ENCODE peak calls at places on chromosomes 7 and 10, in four cellular contexts. Q is HEK293T, L is K562, C is HepG2. W is an unnamed sample.

GRCh38 chr10:75405201-75406143 is 3.9 kb upstream of the ZNF503 start:
- DNase-seq in L (no peak), C (peak), Q (no peak), W (no peak)

GRCh38 chr7:107505997-107506682 is 36.3 kb downstream of the GPR22 start:
- DNase-seq in Q (no peak), C (peak), L (no peak), W (no peak)

GRCh38 chr7:40804477-40805215 is 669.8 kb downstream of the SUGCT start:
- DNase-seq in L (no peak), C (no peak), Q (no peak), W (no peak)

GRCh38 chr10:944034-944831 is 12.7 kb upstream of the LARP4B start:
- DNase-seq in L (no peak), Q (no peak), C (no peak), W (no peak)

GRCh38 chr10:12321641-12322040 is 27.7 kb upstream of the CAMK1D start:
- DNase-seq in Q (no peak), C (no peak), L (no peak), W (no peak)

GRCh38 chr7:94003446-94004023 is 620 bp downstream of the BET1 start:
- DNase-seq in L (peak), C (peak), Q (peak), W (no peak)

GRCh38 chr10:114103286-114103685 is 59.6 kb downstream of the ADRB1 start:
- DNase-seq in L (peak), Q (peak), C (peak), W (peak)

GRCh38 chr10:25226775-25227682 is 52.2 kb downstream of the GPR158 start:
- DNase-seq in C (peak), Q (peak), L (peak), W (peak)

GRCh38 chr7:140506788-140507464 is 27.6 kb upstream of the MKRN1 start:
- DNase-seq in C (no peak), Q (peak), L (no peak), W (no peak)

GRCh38 chr7:93307131-93307660 is 75.0 kb downstream of the VPS50 start:
- DNase-seq in C (peak), L (no peak), Q (no peak), W (no peak)

GRCh38 chr10:112374724-112375541 is 1.0 kb downstream of the ACSL5 start:
- DNase-seq in C (peak), L (no peak), Q (no peak), W (no peak)

GRCh38 chr7:147022056-147022455 is 905.5 kb downstream of the CNTNAP2 start:
- DNase-seq in L (no peak), C (no peak), Q (no peak), W (no peak)

GRCh38 chr7:96427143-96427542 is 105.2 kb upstream of the SLC25A13 start:
- DNase-seq in C (no peak), L (no peak), Q (no peak), W (no peak)

GRCh38 chr7:27840760-27841364 is 100.9 kb downstream of the TAX1BP1 start:
- DNase-seq in Q (no peak), L (no peak), C (no peak), W (no peak)

GRCh38 chr7:45239486-45239885 is 81.9 kb downstream of the RAMP3 start:
- DNase-seq in L (no peak), C (no peak), Q (no peak), W (no peak)

GRCh38 chr10:605632-606325 is 83.7 kb downstream of the DIP2C start:
- DNase-seq in Q (no peak), L (no peak), C (no peak), W (no peak)

GRCh38 chr10:43739171-43739570 is 90.5 kb upstream of the ZNF32 start:
- DNase-seq in Q (no peak), C (no peak), L (no peak), W (no peak)

GRCh38 chr7:19557726-19558470 is 150.9 kb downstream of the POLR1F start:
- DNase-seq in Q (no peak), C (no peak), L (no peak), W (no peak)

GRCh38 chr10:36765777-36766176 is 359.6 kb upstream of the ANKRD30A start:
- DNase-seq in C (no peak), Q (no peak), L (no peak), W (no peak)

GRCh38 chr10:24503627-24504320 is 219.9 kb downstream of the ARHGAP21 start:
- DNase-seq in L (peak), C (peak), Q (peak), W (peak)

GRCh38 chr7:64946772-64947171 is 43.7 kb downstream of the ZNF273 start:
- DNase-seq in L (no peak), C (peak), Q (peak), W (no peak)

GRCh38 chr10:29140991-29141390 is 147.9 kb upstream of the LYZL1 start:
- DNase-seq in L (no peak), Q (no peak), C (no peak), W (no peak)
- TF ChIP-seq TARDBP in L (no peak), Q (no peak), C (no peak), W (no peak)

GRCh38 chr7:20991544-20991943 is 204.9 kb upstream of the SP8 start:
- DNase-seq in C (no peak), L (no peak), Q (no peak), W (no peak)
- TF ChIP-seq TARDBP in C (no peak), L (no peak), Q (no peak), W (no peak)

DNA sequence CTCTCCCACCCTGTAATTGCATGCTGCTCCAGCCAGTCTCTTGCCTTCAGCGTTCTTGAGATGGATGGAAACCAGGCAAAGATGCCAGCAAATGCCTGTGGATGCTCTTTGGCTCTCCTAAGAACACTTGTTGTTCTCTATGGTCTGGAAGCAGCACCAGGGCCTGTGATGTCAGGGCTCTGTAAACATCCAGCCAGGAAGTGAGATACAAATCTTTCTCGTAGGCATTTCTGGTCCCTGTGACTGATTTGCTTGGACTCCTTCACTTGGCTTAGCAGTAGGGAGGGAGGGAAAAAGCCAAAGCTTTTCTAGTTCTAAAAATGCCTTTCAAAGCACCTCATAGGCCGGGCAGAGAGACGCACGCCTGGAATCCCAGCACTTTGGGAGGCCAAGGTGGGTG is 201.3 kb downstream of the REEP3 start:
- DNase-seq in Q (no peak), L (no peak), C (no peak), W (no peak)
- TF ChIP-seq TARDBP in Q (no peak), L (no peak), C (no peak), W (no peak)

GRCh38 chr7:143391462-143392404 is 10.6 kb downstream of the ZYX start:
- DNase-seq in Q (no peak), L (no peak), C (no peak), W (no peak)
- TF ChIP-seq TARDBP in Q (no peak), L (no peak), C (no peak), W (no peak)

GRCh38 chr7:18393465-18394118 is 102.0 kb upstream of the HDAC9 start:
- DNase-seq in Q (no peak), C (no peak), L (no peak), W (no peak)
- TF ChIP-seq TARDBP in Q (no peak), C (no peak), L (no peak), W (no peak)

GRCh38 chr10:123203393-123204126 is 49.4 kb downstream of the BUB3 start:
- DNase-seq in Q (no peak), C (peak), L (no peak), W (no peak)
- TF ChIP-seq TARDBP in Q (no peak), C (peak), L (no peak), W (no peak)

GRCh38 chr7:90968871-90969270 is 295.4 kb upstream of the FZD1 start:
- DNase-seq in Q (no peak), L (no peak), C (no peak), W (no peak)

GRCh38 chr7:90977056-90977455 is 287.2 kb upstream of the FZD1 start:
- DNase-seq in C (no peak), L (no peak), Q (no peak), W (no peak)

GRCh38 chr7:90973146-90973545 is 291.1 kb upstream of the FZD1 start:
- DNase-seq in Q (no peak), L (no peak), C (no peak), W (no peak)
- TF ChIP-seq TARDBP in Q (no peak), L (no peak), C (no peak), W (no peak)

GRCh38 chr7:7104314-7104698 is 78.0 kb upstream of the C1GALT1 start:
- DNase-seq in Q (no peak), L (peak), C (no peak), W (no peak)

GRCh38 chr7:7102906-7103305 is 79.4 kb upstream of the C1GALT1 start:
- DNase-seq in L (no peak), C (no peak), Q (no peak), W (no peak)

GRCh38 chr7:7104971-7105370 is 77.4 kb upstream of the C1GALT1 start:
- DNase-seq in C (no peak), Q (no peak), L (no peak), W (no peak)

GRCh38 chr7:7105800-7106582 is 76.4 kb upstream of the C1GALT1 start:
- DNase-seq in L (no peak), C (no peak), Q (no peak), W (no peak)

GRCh38 chr7:7103343-7104313 is 78.7 kb upstream of the C1GALT1 start:
- DNase-seq in L (peak), Q (peak), C (peak), W (peak)
- TF ChIP-seq TARDBP in L (no peak), Q (no peak), C (no peak), W (no peak)

GRCh38 chr7:1512781-1513656 is 8.8 kb upstream of the INTS1 start:
- DNase-seq in L (no peak), Q (no peak), C (no peak), W (no peak)

GRCh38 chr7:1514993-1515392 is 10.8 kb upstream of the INTS1 start:
- DNase-seq in Q (no peak), C (no peak), L (no peak), W (no peak)

GRCh38 chr7:1511829-1512422 is 7.7 kb upstream of the INTS1 start:
- DNase-seq in L (no peak), Q (no peak), C (no peak), W (no peak)

GRCh38 chr7:1514407-1514806 is 10.2 kb upstream of the INTS1 start:
- DNase-seq in C (no peak), Q (no peak), L (no peak), W (no peak)

DNA sequence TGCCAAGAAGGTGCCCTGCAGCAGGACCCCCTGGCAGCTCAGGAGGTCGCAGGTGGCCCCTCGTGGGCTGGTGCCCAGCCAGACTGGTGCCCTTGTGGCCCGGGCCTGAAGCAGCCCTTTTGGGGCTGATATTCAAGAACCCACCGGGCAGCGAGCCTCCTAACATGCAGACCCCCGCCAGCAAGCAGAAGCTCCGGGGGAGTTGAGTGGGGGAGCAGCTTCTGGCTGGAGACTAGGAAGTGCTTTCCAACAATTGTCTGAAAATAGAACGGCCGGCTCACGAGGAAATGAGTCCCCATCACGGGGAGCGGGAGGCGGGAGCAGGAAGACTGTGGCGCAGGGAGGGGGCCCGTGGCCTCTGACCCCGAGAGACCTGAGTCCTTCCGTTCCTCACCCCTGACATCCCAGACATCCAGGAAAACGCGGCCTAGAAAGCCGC is 9.5 kb upstream of the INTS1 start:
- DNase-seq in Q (no peak), C (no peak), L (no peak), W (no peak)
- TF ChIP-seq TARDBP in Q (no peak), C (no peak), L (no peak), W (no peak)

W was measured in GM12878.